ENCODE peak calls at places on chromosome 21, in five cellular contexts. One of them, this sample, is unnamed.

GRCh38 chr21:36203603-36203889 is 46.9 kb downstream of the DOP1B start:
- DNase-seq in HT1080: peak; percentile 91
- DNase-seq in left ventricle myocardium superior: no peak
- DNase-seq in IMR-90: peak; percentile 92
- DNase-seq in iris pigment epithelial cell: peak; percentile 91
- DNase-seq in this sample: peak; percentile 85

GRCh38 chr21:39332175-39332574 is 16.7 kb downstream of the HMGN1 start:
- DNase-seq in left ventricle myocardium superior: no peak
- DNase-seq in iris pigment epithelial cell: no peak
- DNase-seq in HT1080: no peak
- DNase-seq in IMR-90: no peak
- DNase-seq in this sample: no peak

GRCh38 chr21:15291621-15292266 is 226.9 kb upstream of the NRIP1 start:
- DNase-seq in HT1080: no peak
- DNase-seq in left ventricle myocardium superior: no peak
- DNase-seq in iris pigment epithelial cell: no peak
- DNase-seq in IMR-90: no peak
- DNase-seq in this sample: no peak

GRCh38 chr21:34790834-34791233 is 122.0 kb downstream of the CLIC6 start:
- DNase-seq in left ventricle myocardium superior: no peak
- DNase-seq in iris pigment epithelial cell: no peak
- DNase-seq in IMR-90: peak; percentile 42
- DNase-seq in HT1080: no peak
- DNase-seq in this sample: no peak

GRCh38 chr21:46171585-46171984 is 12.7 kb downstream of the SPATC1L start:
- DNase-seq in IMR-90: no peak
- DNase-seq in HT1080: no peak
- DNase-seq in iris pigment epithelial cell: no peak
- DNase-seq in left ventricle myocardium superior: no peak
- DNase-seq in this sample: no peak

GRCh38 chr21:46161800-46162592 is 6.6 kb upstream of the FTCD start:
- DNase-seq in left ventricle myocardium superior: peak; percentile 22
- DNase-seq in iris pigment epithelial cell: no peak
- DNase-seq in HT1080: no peak
- DNase-seq in IMR-90: no peak
- DNase-seq in this sample: no peak

GRCh38 chr21:33825898-33826297 is 89.7 kb downstream of the ATP5PO start:
- DNase-seq in left ventricle myocardium superior: no peak
- DNase-seq in iris pigment epithelial cell: peak; percentile 62
- DNase-seq in HT1080: no peak
- DNase-seq in IMR-90: peak; percentile 65
- DNase-seq in this sample: no peak

GRCh38 chr21:35204850-35205564 is 155.9 kb upstream of the RUNX1 start:
- DNase-seq in HT1080: no peak
- DNase-seq in iris pigment epithelial cell: peak; percentile 98
- DNase-seq in left ventricle myocardium superior: peak; percentile 82
- DNase-seq in IMR-90: peak; percentile 98
- DNase-seq in this sample: peak; percentile 93

GRCh38 chr21:45528028-45528705 is 14.1 kb downstream of the SLC19A1 start:
- DNase-seq in IMR-90: no peak
- DNase-seq in iris pigment epithelial cell: no peak
- DNase-seq in HT1080: no peak
- DNase-seq in left ventricle myocardium superior: peak; percentile 20
- DNase-seq in this sample: no peak

GRCh38 chr21:32929633-32930038 is 96.1 kb upstream of the OLIG2 start:
- DNase-seq in iris pigment epithelial cell: no peak
- DNase-seq in HT1080: no peak
- DNase-seq in left ventricle myocardium superior: no peak
- DNase-seq in IMR-90: no peak
- DNase-seq in this sample: no peak

GRCh38 chr21:34936299-34936698 is 112.8 kb downstream of the RUNX1 start:
- DNase-seq in IMR-90: no peak
- DNase-seq in HT1080: no peak
- DNase-seq in left ventricle myocardium superior: no peak
- DNase-seq in iris pigment epithelial cell: no peak
- DNase-seq in this sample: no peak

GRCh38 chr21:33951276-33952178 is 35.9 kb upstream of the ATP5PO start:
- DNase-seq in left ventricle myocardium superior: no peak
- DNase-seq in iris pigment epithelial cell: peak; percentile 76
- DNase-seq in IMR-90: peak; percentile 79
- DNase-seq in HT1080: no peak
- DNase-seq in this sample: peak; percentile 60

GRCh38 chr21:35048706-35049617 is at the start of gene RUNX1:
- DNase-seq in HT1080: peak; percentile 99
- DNase-seq in iris pigment epithelial cell: peak; percentile 94
- DNase-seq in left ventricle myocardium superior: no peak
- DNase-seq in IMR-90: peak; percentile 56
- DNase-seq in this sample: peak; percentile 67

GRCh38 chr21:35368326-35368725 is 319.2 kb upstream of the RUNX1 start:
- DNase-seq in IMR-90: no peak
- DNase-seq in left ventricle myocardium superior: no peak
- DNase-seq in iris pigment epithelial cell: no peak
- DNase-seq in HT1080: no peak
- DNase-seq in this sample: no peak

GRCh38 chr21:34967509-34968289 is 81.4 kb downstream of the RUNX1 start:
- DNase-seq in IMR-90: peak; percentile 35
- DNase-seq in HT1080: peak; percentile 72
- DNase-seq in iris pigment epithelial cell: no peak
- DNase-seq in left ventricle myocardium superior: no peak
- DNase-seq in this sample: no peak

GRCh38 chr21:41894922-41895557 is 15.9 kb upstream of the PRDM15 start:
- DNase-seq in HT1080: peak; percentile 84
- DNase-seq in IMR-90: peak; percentile 91
- DNase-seq in left ventricle myocardium superior: no peak
- DNase-seq in iris pigment epithelial cell: peak; percentile 96
- DNase-seq in this sample: peak; percentile 93

GRCh38 chr21:20527691-20528090 is 470.5 kb upstream of the NCAM2 start:
- DNase-seq in HT1080: no peak
- DNase-seq in iris pigment epithelial cell: no peak
- DNase-seq in left ventricle myocardium superior: no peak
- DNase-seq in IMR-90: no peak
- DNase-seq in this sample: no peak

GRCh38 chr21:45073301-45074047 is 906 bp upstream of the ADARB1 start:
- DNase-seq in left ventricle myocardium superior: no peak
- DNase-seq in iris pigment epithelial cell: peak; percentile 39
- DNase-seq in HT1080: no peak
- DNase-seq in IMR-90: peak; percentile 44
- DNase-seq in this sample: peak; percentile 39

GRCh38 chr21:18252686-18253085 is 8.1 kb downstream of the CHODL start:
- DNase-seq in IMR-90: no peak
- DNase-seq in iris pigment epithelial cell: no peak
- DNase-seq in HT1080: no peak
- DNase-seq in left ventricle myocardium superior: no peak
- DNase-seq in this sample: no peak

GRCh38 chr21:42638266-42638863 is 15.1 kb upstream of the PDE9A start:
- DNase-seq in IMR-90: no peak
- DNase-seq in left ventricle myocardium superior: no peak
- DNase-seq in iris pigment epithelial cell: no peak
- DNase-seq in HT1080: no peak
- DNase-seq in this sample: no peak